ENCODE peak calls at places on chromosomes 13 and 19, in six cellular contexts. M is stimulated activated CD8-positive, alpha-beta memory T cell treated with anti-CD3 and anti-CD28 coated beads, Interleukin-7, amount 100 ng/mL, for 24 hours; R is CD8-positive, alpha-beta T cell; J is amniotic epithelial cell; V is ELR; I is HepG2. Y is an unnamed sample.

GRCh38 chr13:100987993-100988392 is 313.4 kb upstream of the TMTC4 start:
- DNase-seq in V (peak), R (no peak), I (no peak), M (no peak), J (peak), Y (no peak)

GRCh38 chr19:17967258-17968051 is 548 bp downstream of the KCNN1 start:
- DNase-seq in I (no peak), R (no peak), J (no peak), M (no peak), V (no peak), Y (no peak)

GRCh38 chr13:48902421-48902820 is 73.3 kb upstream of the FNDC3A start:
- DNase-seq in I (no peak), M (no peak), J (peak), V (peak), R (no peak), Y (no peak)

GRCh38 chr13:86757236-86757978 is 913.8 kb upstream of the SLITRK5 start:
- DNase-seq in J (no peak), I (no peak), V (peak), M (no peak), R (peak), Y (peak)

GRCh38 chr19:14381689-14382474 is 638 bp downstream of the ADGRE5 start:
- DNase-seq in M (no peak), J (peak), R (peak), I (no peak), V (peak), Y (peak)

GRCh38 chr13:41960195-41960699 is 662 bp downstream of the VWA8 start:
- DNase-seq in R (no peak), I (peak), M (no peak), V (peak), J (peak), Y (no peak)

GRCh38 chr19:16587031-16588023 is 15.1 kb upstream of the SLC35E1 start:
- DNase-seq in M (no peak), I (no peak), J (peak), V (peak), R (peak), Y (peak)

GRCh38 chr19:10922638-10923014 is 5.8 kb downstream of the YIPF2 start:
- DNase-seq in M (no peak), V (no peak), I (no peak), R (no peak), J (no peak), Y (no peak)

GRCh38 chr19:40798997-40799557 is at the start of gene EGLN2:
- DNase-seq in V (no peak), J (no peak), R (no peak), M (no peak), I (no peak), Y (peak)

GRCh38 chr13:72507394-72508199 is 219.8 kb downstream of the MZT1 start:
- DNase-seq in J (no peak), V (peak), I (no peak), R (no peak), M (no peak), Y (no peak)

Y was measured in stimulated activated naive CD4-positive, alpha-beta T cell treated with Interleukin-2 at 50 U/mL for 16 hours.